ENCODE peak calls at places on chromosomes 12 and 14, in seven cellular contexts. I is AG04450, E is foreskin fibroblast, F is upper lobe of right lung, R is progenitor cell of endocrine pancreas, V is right atrium auricular region, X is AG10803. T is an unnamed sample.
A peak's percentile ranks its signal among the peaks of the same experiment; 100 is the strongest.

GRCh38 chr14:98160901-98161300 is 1111.1 kb downstream of the BCL11B start:
- DNase-seq in I (no peak), E (no peak), F (no peak), R (no peak), V (no peak), X (no peak), T (no peak)

GRCh38 chr14:64706552-64707193 is 2.4 kb downstream of the PLEKHG3 start:
- DNase-seq in I (no peak), E (no peak), F (no peak), R (no peak), V (no peak), X (no peak), T (no peak)

GRCh38 chr14:100904307-100905019 is 941 bp upstream of the RTL1 start:
- DNase-seq in I (no peak), E (no peak), F (no peak), R (peak; percentile 70), V (peak; percentile 34), X (no peak), T (peak; percentile 83)

GRCh38 chr12:93966516-93967133 is 181.8 kb upstream of the PLXNC1 start:
- DNase-seq in I (no peak), E (no peak), F (no peak), R (no peak), V (no peak), X (no peak), T (no peak)

GRCh38 chr12:95998611-95999300 is 2.6 kb upstream of the HAL start:
- DNase-seq in I (peak; percentile 10), E (peak; percentile 30), F (no peak), R (no peak), V (no peak), X (peak; percentile 49), T (no peak)

GRCh38 chr14:93303659-93304058 is 29.2 kb downstream of the BTBD7 start:
- DNase-seq in I (no peak), E (no peak), F (no peak), R (no peak), V (no peak), X (no peak), T (no peak)

GRCh38 chr12:109557809-109558208 is 15.5 kb downstream of the MMAB start:
- DNase-seq in I (no peak), E (no peak), F (no peak), R (no peak), V (no peak), X (no peak), T (no peak)

GRCh38 chr14:38553586-38553985 is 297.7 kb upstream of the CLEC14A start:
- DNase-seq in I (peak; percentile 59), E (peak; percentile 75), F (no peak), R (no peak), V (no peak), X (peak; percentile 88), T (no peak)

GRCh38 chr12:39505025-39505424 is 62.1 kb upstream of the KIF21A start:
- DNase-seq in I (no peak), E (no peak), F (no peak), R (no peak), V (no peak), X (no peak), T (no peak)

GRCh38 chr14:32694795-32695449 is 243.8 kb upstream of the NPAS3 start:
- DNase-seq in I (no peak), E (no peak), F (no peak), R (no peak), V (no peak), X (no peak), T (no peak)

GRCh38 chr12:53781218-53781801 is 29.5 kb upstream of the CISTR start:
- DNase-seq in I (no peak), E (peak; percentile 35), F (no peak), R (no peak), V (no peak), X (no peak), T (no peak)

GRCh38 chr12:84056-84455 is 17.5 kb downstream of the IQSEC3 start:
- DNase-seq in I (no peak), E (no peak), F (no peak), R (no peak), V (no peak), X (no peak), T (no peak)

GRCh38 chr14:88791629-88792571 is 853 bp downstream of the EML5 start:
- DNase-seq in I (no peak), E (no peak), F (peak; percentile 73), R (no peak), V (no peak), X (no peak), T (no peak)

GRCh38 chr12:65595016-65595560 is 229.2 kb upstream of the HMGA2 start:
- DNase-seq in I (no peak), E (no peak), F (no peak), R (no peak), V (no peak), X (no peak), T (no peak)

GRCh38 chr12:4108803-4109345 is 164.7 kb upstream of the CCND2 start:
- DNase-seq in I (no peak), E (peak; percentile 12), F (no peak), R (no peak), V (no peak), X (no peak), T (no peak)

GRCh38 chr12:80262372-80263170 is 163.2 kb downstream of the OTOGL start:
- DNase-seq in I (no peak), E (peak; percentile 74), F (no peak), R (no peak), V (no peak), X (peak; percentile 59), T (no peak)

GRCh38 chr14:49173765-49174373 is 412.3 kb downstream of the RPS29 start:
- DNase-seq in I (peak; percentile 16), E (peak; percentile 3), F (no peak), R (peak; percentile 58), V (no peak), X (peak; percentile 63), T (no peak)

DNA sequence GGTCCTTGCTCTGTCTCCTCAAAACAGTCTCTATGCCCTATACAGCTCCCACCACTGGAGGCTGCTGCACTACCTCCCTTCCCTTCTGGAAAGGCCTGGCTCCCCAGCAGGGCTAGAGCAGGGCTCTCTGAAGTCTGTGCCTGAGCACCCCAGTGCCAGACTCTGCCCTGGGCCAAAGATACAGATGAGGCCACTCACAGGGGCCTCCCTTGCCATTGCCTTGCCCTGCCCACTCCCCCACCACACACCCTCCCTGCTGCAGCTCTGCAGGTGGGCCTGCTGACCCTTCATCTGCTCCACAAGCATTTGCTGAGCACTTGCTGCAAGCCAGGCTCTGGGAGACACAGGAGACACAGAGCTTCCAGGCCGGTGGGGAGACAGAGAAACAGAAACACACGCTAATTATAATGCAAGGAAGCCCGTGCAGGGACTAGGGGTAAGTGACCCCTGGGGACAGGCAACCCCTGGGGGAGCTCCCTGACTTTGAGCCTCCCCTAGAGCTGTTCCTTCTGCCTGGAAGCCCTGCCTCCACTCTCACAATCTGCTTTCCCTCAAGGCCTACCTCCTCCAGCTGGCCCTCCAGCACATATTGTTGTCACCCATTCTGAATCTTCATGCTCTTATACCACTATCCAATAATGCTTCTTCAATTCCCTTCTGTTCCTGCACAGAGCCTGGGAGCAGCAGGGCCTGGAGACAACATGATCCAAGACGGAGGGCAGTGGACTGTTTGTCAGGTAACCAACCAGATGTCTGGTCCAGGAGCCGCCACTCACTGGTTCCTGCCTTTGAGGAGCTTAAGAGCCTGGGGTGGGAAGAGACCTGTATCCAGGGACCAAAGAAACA is 32.6 kb upstream of the PNMA1 start:
- DNase-seq in I (no peak), E (no peak), F (no peak), R (no peak), V (no peak), X (no peak), T (no peak)
- TF ChIP-seq CTCF in I (peak; percentile 39), E (no peak), F (peak; percentile 20), R (no peak), V (no peak), X (peak; percentile 42), T (peak; percentile 33)

GRCh38 chr14:69345402-69345801 is 52.7 kb downstream of the ERH start:
- DNase-seq in I (no peak), E (no peak), F (no peak), R (no peak), V (no peak), X (no peak), T (no peak)

GRCh38 chr14:69342928-69343525 is 55.1 kb downstream of the ERH start:
- DNase-seq in I (no peak), E (no peak), F (no peak), R (no peak), V (no peak), X (no peak), T (no peak)

GRCh38 chr14:69349091-69349777 is 48.9 kb downstream of the ERH start:
- DNase-seq in I (no peak), E (no peak), F (no peak), R (no peak), V (no peak), X (no peak), T (no peak)

GRCh38 chr14:69344171-69344570 is 53.9 kb downstream of the ERH start:
- DNase-seq in I (no peak), E (no peak), F (no peak), R (no peak), V (no peak), X (peak; percentile 10), T (no peak)

GRCh38 chr14:69346710-69347109 is 51.4 kb downstream of the ERH start:
- DNase-seq in I (no peak), E (no peak), F (no peak), R (peak; percentile 47), V (no peak), X (no peak), T (no peak)
- TF ChIP-seq CTCF in I (peak; percentile 75), E (peak; percentile 77), F (peak; percentile 52), R (peak; percentile 72), V (peak; percentile 50), X (peak; percentile 60), T (peak; percentile 59)

GRCh38 chr12:119410396-119410795 is 75.9 kb downstream of the CCDC60 start:
- DNase-seq in I (no peak), E (no peak), F (no peak), R (no peak), V (no peak), X (no peak), T (no peak)

GRCh38 chr12:119409043-119409442 is 74.5 kb downstream of the CCDC60 start:
- DNase-seq in I (no peak), E (no peak), F (no peak), R (no peak), V (no peak), X (no peak), T (no peak)

GRCh38 chr12:119406811-119407210 is 72.3 kb downstream of the CCDC60 start:
- DNase-seq in I (no peak), E (no peak), F (no peak), R (no peak), V (no peak), X (no peak), T (no peak)

GRCh38 chr12:119406322-119406721 is 71.8 kb downstream of the CCDC60 start:
- DNase-seq in I (no peak), E (no peak), F (no peak), R (no peak), V (no peak), X (no peak), T (no peak)
- TF ChIP-seq CTCF in I (no peak), E (no peak), F (no peak), R (no peak), V (no peak), X (no peak), T (no peak)

DNA sequence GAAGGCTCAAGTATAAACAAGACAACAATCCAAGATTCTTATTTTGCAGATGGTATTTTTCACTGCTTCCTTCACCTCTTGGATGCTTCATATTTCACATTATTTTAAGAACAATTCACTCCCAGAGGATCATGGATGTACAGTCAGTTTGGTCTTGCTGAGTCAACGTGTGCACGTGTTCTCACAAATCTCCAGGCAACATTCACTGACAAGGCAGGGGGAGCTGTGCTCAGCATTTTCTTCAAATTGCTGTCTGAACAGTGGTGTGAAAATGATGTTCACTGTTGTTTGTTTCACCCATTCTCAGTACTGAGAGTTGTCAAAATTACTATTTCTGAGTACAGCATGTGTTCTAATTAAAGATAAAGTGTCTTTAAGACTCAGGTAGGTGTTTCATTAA is 118.3 kb upstream of the SLC38A4 start:
- DNase-seq in I (no peak), E (peak; percentile 53), F (no peak), R (no peak), V (no peak), X (peak; percentile 74), T (no peak)
- TF ChIP-seq CTCF in I (peak; percentile 43), E (peak; percentile 34), F (no peak), R (no peak), V (no peak), X (peak; percentile 49), T (peak; percentile 51)

T was measured in osteocyte.